ENCODE peak calls at places on chromosome X, in four cellular contexts. K is activated T-helper 1 cell treated with anti-CD3 and anti-CD28 coated beads, Interleukin-12 subunit alpha, Interleukin-12 subunit beta, Interleukin-2, Interleukin-4 antibody, amounts not matched to agents 30 ng/mL and 10 ng/mL and 1 ng/mL, durations not matched to agents 14 hours and 24 hours and 36 hours; H is RKO; R is nephron progenitor cell. A is an unnamed sample.

GRCh38 chrX:14095702-14096101 is 66.0 kb upstream of the GEMIN8 start:
- DNase-seq in K (peak; percentile 6), H (peak; percentile 76), R (peak; percentile 36), A (peak; percentile 11)

GRCh38 chrX:31420711-31421151 is 348.9 kb upstream of the FTHL17 start:
- DNase-seq in K (no peak), H (no peak), R (no peak), A (no peak)

GRCh38 chrX:19543951-19544359 is 28.6 kb upstream of the MAP3K15 start:
- DNase-seq in K (no peak), H (no peak), R (no peak), A (no peak)

GRCh38 chrX:41923925-41924693 is 755 bp upstream of the CASK start:
- DNase-seq in K (no peak), H (peak; percentile 19), R (no peak), A (no peak)

GRCh38 chrX:114363346-114363745 is 220.5 kb upstream of the HTR2C start:
- DNase-seq in K (no peak), H (no peak), R (no peak), A (no peak)

GRCh38 chrX:47217121-47217851 is 1.2 kb upstream of the CDK16 start:
- DNase-seq in K (no peak), H (peak; percentile 84), R (no peak), A (no peak)

GRCh38 chrX:93538575-93538974 is 134.8 kb downstream of the NAP1L3 start:
- DNase-seq in K (no peak), H (peak; percentile 58), R (no peak), A (no peak)

GRCh38 chrX:42686706-42687105 is 91.3 kb downstream of the PPP1R2C start:
- DNase-seq in K (no peak), H (no peak), R (no peak), A (no peak)

GRCh38 chrX:119790977-119791436 is 423 bp downstream of the RPL39 start:
- DNase-seq in K (no peak), H (peak; percentile 68), R (peak; percentile 45), A (no peak)

GRCh38 chrX:121987163-121987562 is 939.8 kb downstream of the GLUD2 start:
- DNase-seq in K (no peak), H (no peak), R (no peak), A (no peak)

GRCh38 chrX:40176256-40176978 is 78.7 kb upstream of the BCOR start:
- DNase-seq in K (peak; percentile 60), H (peak; percentile 53), R (peak; percentile 64), A (no peak)

GRCh38 chrX:154307207-154307606 is 11.6 kb downstream of the TKTL1 start:
- DNase-seq in K (no peak), H (no peak), R (no peak), A (no peak)